ENCODE peak calls at places on chromosome 9, in ten cellular contexts. L is GM23248; G is stimulated activated CD4-positive, alpha-beta T cell treated with anti-CD3 and anti-CD28 coated beads, TNF-alpha, amount 100 ng/mL, for 1 hour; R is activated CD4-positive, alpha-beta T cell treated with anti-CD3 and anti-CD28 coated beads, Interleukin-2, amount 50 U/mL, for 1 hour; O is epithelial cell of proximal tubule; J is HuH-7.5; B is GM13976; X is AG10803; H is HEK293T; A is AG08396. Y is an unnamed sample.

GRCh38 chr9:131097259-131097947 is 1.1 kb downstream of the AIF1L start:
- DNase-seq in H (no peak), A (no peak), L (no peak), R (no peak), G (no peak), J (no peak), O (no peak), X (no peak), B (no peak), Y (no peak)

GRCh38 chr9:131237931-131238401 is 38.3 kb downstream of the FAM78A start:
- DNase-seq in L (peak), G (peak), B (peak), H (no peak), A (peak), R (peak), X (peak), O (no peak), J (no peak), Y (peak)

GRCh38 chr9:135101926-135102325 is 14.5 kb downstream of the OLFM1 start:
- DNase-seq in L (no peak), R (no peak), H (no peak), X (no peak), J (no peak), O (no peak), B (no peak), A (no peak), G (no peak), Y (no peak)

GRCh38 chr9:114798793-114799427 is 6.9 kb downstream of the TNFSF15 start:
- DNase-seq in L (no peak), A (no peak), G (no peak), B (no peak), J (no peak), O (no peak), H (no peak), X (no peak), R (no peak), Y (no peak)

GRCh38 chr9:128587453-128587852 is 35.1 kb downstream of the SPTAN1 start:
- DNase-seq in R (peak), B (no peak), G (no peak), X (no peak), L (no peak), A (no peak), J (no peak), H (no peak), O (no peak), Y (no peak)

GRCh38 chr9:72294952-72295351 is 70.1 kb downstream of the ZFAND5 start:
- DNase-seq in J (no peak), X (peak), R (no peak), H (no peak), G (no peak), L (no peak), O (peak), A (no peak), B (no peak), Y (no peak)

GRCh38 chr9:12680341-12680740 is 12.8 kb upstream of the TYRP1 start:
- DNase-seq in H (no peak), A (peak), G (no peak), L (peak), R (no peak), O (no peak), B (no peak), X (peak), J (no peak), Y (no peak)

GRCh38 chr9:72155282-72155677 is 6.0 kb downstream of the GDA start:
- DNase-seq in X (no peak), B (no peak), G (no peak), J (no peak), A (no peak), H (no peak), O (no peak), R (no peak), L (no peak), Y (no peak)

GRCh38 chr9:18390393-18390792 is 83.6 kb upstream of the ADAMTSL1 start:
- DNase-seq in O (no peak), B (no peak), J (no peak), L (peak), R (no peak), A (peak), H (no peak), X (peak), G (no peak), Y (no peak)

GRCh38 chr9:18999173-18999785 is 33.7 kb downstream of the SAXO1 start:
- DNase-seq in R (no peak), J (no peak), H (no peak), G (no peak), B (no peak), L (no peak), O (no peak), X (no peak), A (no peak), Y (no peak)

GRCh38 chr9:81225586-81225985 is 463.8 kb downstream of the TLE1 start:
- DNase-seq in L (no peak), R (no peak), O (no peak), B (no peak), J (no peak), H (no peak), G (no peak), X (no peak), A (no peak), Y (no peak)

GRCh38 chr9:38671748-38672147 is 48.2 kb downstream of the FAM240B start:
- DNase-seq in L (no peak), J (no peak), B (peak), G (no peak), O (no peak), H (no peak), A (no peak), R (no peak), X (no peak), Y (no peak)

GRCh38 chr9:129557192-129558036 is 63.5 kb downstream of the C9orf50 start:
- DNase-seq in A (no peak), B (no peak), O (no peak), X (no peak), R (no peak), G (no peak), L (no peak), H (peak), J (peak), Y (no peak)

GRCh38 chr9:69066955-69067354 is 31.4 kb downstream of the FXN start:
- DNase-seq in A (no peak), X (no peak), B (no peak), O (no peak), G (no peak), J (no peak), L (no peak), H (no peak), R (no peak), Y (no peak)

GRCh38 chr9:132260846-132261245 is 93.9 kb downstream of the SETX start:
- DNase-seq in X (no peak), R (no peak), B (no peak), J (no peak), G (no peak), O (no peak), A (no peak), H (no peak), L (no peak), Y (no peak)